ENCODE peak calls at places on chromosome 11, in eight cellular contexts. R is stimulated activated CD8-positive, alpha-beta memory T cell treated with anti-CD3 and anti-CD28 coated beads, Interleukin-15, amount 100 ng/mL, for 24 hours; S is HFFc6; E is EL; A is prostate gland; D is HEK293T; V is stimulated activated CD4-positive, alpha-beta T cell treated with anti-CD3 and anti-CD28 coated beads, Interleukin-1b, Interleukin-23, amount 100 ng/mL, for 24 hours; Q is AG04449. G is an unnamed sample.

GRCh38 chr11:102172127-102172848 is 62.0 kb downstream of the YAP1 start:
- DNase-seq in V (no peak), Q (peak), R (no peak), S (peak), E (peak), D (no peak), A (no peak), G (peak)

GRCh38 chr11:36364551-36364950 is 68.5 kb downstream of the PRR5L start:
- DNase-seq in R (no peak), D (no peak), S (no peak), V (no peak), A (no peak), E (no peak), Q (no peak), G (no peak)

GRCh38 chr11:132595711-132596111 is 936.6 kb downstream of the OPCML start:
- DNase-seq in R (no peak), S (no peak), E (no peak), D (no peak), V (no peak), Q (no peak), A (no peak), G (no peak)

GRCh38 chr11:133946541-133947297 is 10.0 kb downstream of the IGSF9B start:
- DNase-seq in D (no peak), V (no peak), S (no peak), A (no peak), E (no peak), Q (no peak), R (no peak), G (no peak)

GRCh38 chr11:48049036-48049435 is 68.7 kb downstream of the PTPRJ start:
- DNase-seq in D (no peak), S (no peak), A (no peak), Q (no peak), V (no peak), E (no peak), R (no peak), G (no peak)

GRCh38 chr11:129731316-129731715 is 84.3 kb upstream of the TMEM45B start:
- DNase-seq in E (no peak), D (no peak), S (no peak), Q (no peak), V (no peak), R (no peak), A (no peak), G (no peak)

GRCh38 chr11:63888170-63889086 is 28.5 kb downstream of the RCOR2 start:
- DNase-seq in E (peak), D (no peak), Q (no peak), S (peak), V (no peak), A (peak), R (peak), G (peak)

GRCh38 chr11:86608251-86608799 is 64.1 kb downstream of the ME3 start:
- DNase-seq in D (peak), R (no peak), Q (no peak), S (peak), E (peak), A (peak), V (no peak), G (peak)

GRCh38 chr11:86228967-86229330 is 15.6 kb upstream of the EED start:
- DNase-seq in R (no peak), S (no peak), Q (no peak), A (no peak), V (no peak), E (no peak), D (no peak), G (no peak)

GRCh38 chr11:112396092-112396491 is 135.4 kb upstream of the PLET1 start:
- DNase-seq in R (no peak), E (no peak), V (no peak), A (no peak), Q (no peak), S (no peak), D (no peak), G (no peak)